ENCODE peak calls at places on chromosome 5, in four cellular contexts. One of them, this sample, is unnamed.
A peak's percentile ranks its signal among the peaks of the same experiment; 100 is the strongest.

GRCh38 chr5:168268949-168269943 is 22.2 kb upstream of the WWC1 start:
- DNase-seq in iris pigment epithelial cell: peak; percentile 75
- DNase-seq in islet precursor cell: peak; percentile 98
- DNase-seq in NCI-H2107: peak; percentile 84
- DNase-seq in this sample: peak; percentile 98

GRCh38 chr5:4212981-4213819 is 617.6 kb downstream of the IRX1 start:
- DNase-seq in islet precursor cell: no peak
- DNase-seq in iris pigment epithelial cell: no peak
- DNase-seq in NCI-H2107: no peak
- DNase-seq in this sample: peak; percentile 78

GRCh38 chr5:63923914-63924313 is 38.3 kb downstream of the HTR1A start:
- DNase-seq in NCI-H2107: no peak
- DNase-seq in islet precursor cell: no peak
- DNase-seq in iris pigment epithelial cell: no peak
- DNase-seq in this sample: no peak

GRCh38 chr5:159773062-159773924 is 143.0 kb upstream of the ADRA1B start:
- DNase-seq in iris pigment epithelial cell: peak; percentile 93
- DNase-seq in NCI-H2107: no peak
- DNase-seq in islet precursor cell: peak; percentile 91
- DNase-seq in this sample: peak; percentile 68

GRCh38 chr5:90689064-90689463 is 130.5 kb downstream of the ADGRV1 start:
- DNase-seq in iris pigment epithelial cell: no peak
- DNase-seq in islet precursor cell: no peak
- DNase-seq in NCI-H2107: no peak
- DNase-seq in this sample: no peak

GRCh38 chr5:172407861-172408260 is 46.5 kb downstream of the SH3PXD2B start:
- DNase-seq in islet precursor cell: peak; percentile 88
- DNase-seq in NCI-H2107: no peak
- DNase-seq in iris pigment epithelial cell: peak; percentile 88
- DNase-seq in this sample: no peak

GRCh38 chr5:109411627-109412026 is 1.9 kb upstream of the PJA2 start:
- DNase-seq in NCI-H2107: no peak
- DNase-seq in iris pigment epithelial cell: peak; percentile 96
- DNase-seq in islet precursor cell: no peak
- DNase-seq in this sample: no peak

GRCh38 chr5:40689442-40689841 is 9.7 kb downstream of the PTGER4 start:
- DNase-seq in iris pigment epithelial cell: peak; percentile 98
- DNase-seq in NCI-H2107: no peak
- DNase-seq in islet precursor cell: peak; percentile 69
- DNase-seq in this sample: no peak

GRCh38 chr5:14138608-14139540 is 4.3 kb upstream of the TRIO start:
- DNase-seq in islet precursor cell: peak; percentile 49
- DNase-seq in NCI-H2107: peak; percentile 49
- DNase-seq in iris pigment epithelial cell: no peak
- DNase-seq in this sample: no peak

GRCh38 chr5:124220418-124220817 is 526.0 kb downstream of the ZNF608 start:
- DNase-seq in islet precursor cell: no peak
- DNase-seq in iris pigment epithelial cell: no peak
- DNase-seq in NCI-H2107: no peak
- DNase-seq in this sample: no peak

GRCh38 chr5:179817071-179817840 is 3.4 kb upstream of the SQSTM1 start:
- DNase-seq in NCI-H2107: no peak
- DNase-seq in islet precursor cell: no peak
- DNase-seq in iris pigment epithelial cell: no peak
- DNase-seq in this sample: no peak

GRCh38 chr5:27402828-27403227 is 364.4 kb upstream of the CDH9 start:
- DNase-seq in islet precursor cell: no peak
- DNase-seq in iris pigment epithelial cell: no peak
- DNase-seq in NCI-H2107: no peak
- DNase-seq in this sample: no peak

GRCh38 chr5:104345513-104345823 is 782.9 kb upstream of the NUDT12 start:
- DNase-seq in islet precursor cell: no peak
- DNase-seq in iris pigment epithelial cell: no peak
- DNase-seq in NCI-H2107: no peak
- DNase-seq in this sample: no peak

GRCh38 chr5:140259509-140259908 is 43.4 kb downstream of the PFDN1 start:
- DNase-seq in NCI-H2107: no peak
- DNase-seq in iris pigment epithelial cell: no peak
- DNase-seq in islet precursor cell: no peak
- DNase-seq in this sample: no peak

GRCh38 chr5:163330723-163331668 is 106.4 kb upstream of the CCNG1 start:
- DNase-seq in NCI-H2107: no peak
- DNase-seq in iris pigment epithelial cell: no peak
- DNase-seq in islet precursor cell: no peak
- DNase-seq in this sample: no peak

GRCh38 chr5:4571248-4571950 is 568.7 kb upstream of the ADAMTS16 start:
- DNase-seq in NCI-H2107: no peak
- DNase-seq in islet precursor cell: no peak
- DNase-seq in iris pigment epithelial cell: peak; percentile 64
- DNase-seq in this sample: peak; percentile 28

GRCh38 chr5:99032234-99033013 is 103.6 kb upstream of the CHD1 start:
- DNase-seq in islet precursor cell: peak; percentile 64
- DNase-seq in iris pigment epithelial cell: peak; percentile 86
- DNase-seq in NCI-H2107: no peak
- DNase-seq in this sample: peak; percentile 52

GRCh38 chr5:166032601-166033000 is 2258.8 kb upstream of the WWC1 start:
- DNase-seq in NCI-H2107: no peak
- DNase-seq in iris pigment epithelial cell: no peak
- DNase-seq in islet precursor cell: no peak
- DNase-seq in this sample: no peak

GRCh38 chr5:32098806-32099435 is 75.2 kb downstream of the GOLPH3 start:
- DNase-seq in NCI-H2107: no peak
- DNase-seq in iris pigment epithelial cell: no peak
- DNase-seq in islet precursor cell: no peak
- DNase-seq in this sample: no peak

GRCh38 chr5:124871299-124871698 is 124.9 kb upstream of the ZNF608 start:
- DNase-seq in NCI-H2107: no peak
- DNase-seq in iris pigment epithelial cell: peak; percentile 6
- DNase-seq in islet precursor cell: no peak
- DNase-seq in this sample: no peak

GRCh38 chr5:126651013-126651577 is 50.3 kb downstream of the PHAX start:
- DNase-seq in islet precursor cell: no peak
- DNase-seq in iris pigment epithelial cell: no peak
- DNase-seq in NCI-H2107: no peak
- DNase-seq in this sample: no peak

GRCh38 chr5:167348286-167348926 is 943.0 kb upstream of the WWC1 start:
- DNase-seq in NCI-H2107: no peak
- DNase-seq in islet precursor cell: no peak
- DNase-seq in iris pigment epithelial cell: no peak
- DNase-seq in this sample: no peak

GRCh38 chr5:86977185-86977584 is 290.5 kb upstream of the RASA1 start:
- DNase-seq in iris pigment epithelial cell: no peak
- DNase-seq in islet precursor cell: no peak
- DNase-seq in NCI-H2107: no peak
- DNase-seq in this sample: no peak

GRCh38 chr5:151005975-151006576 is 14.3 kb upstream of the GPX3 start:
- DNase-seq in iris pigment epithelial cell: no peak
- DNase-seq in islet precursor cell: peak; percentile 85
- DNase-seq in NCI-H2107: no peak
- DNase-seq in this sample: no peak

This sample was measured in ELF-1.